ENCODE peak calls at places on chromosomes 13 and 19, in four cellular contexts. F, N, K and Z are unnamed samples.

GRCh38 chr13:112956516-112957294 is 12.3 kb upstream of the MCF2L start:
- DNase-seq in K (no peak), N (no peak), F (no peak), Z (no peak)

GRCh38 chr19:31517466-31518180 is 168.4 kb upstream of the TSHZ3 start:
- DNase-seq in N (no peak), F (no peak), K (no peak), Z (no peak)

GRCh38 chr13:104310861-104311260 is 1244.6 kb upstream of the SLC10A2 start:
- DNase-seq in N (no peak), K (no peak), F (no peak), Z (no peak)

GRCh38 chr13:112792511-112792910 is 102.7 kb downstream of the ATP11A start:
- DNase-seq in F (no peak), K (no peak), N (no peak), Z (no peak)

GRCh38 chr19:18074192-18074591 is 12.5 kb downstream of the IL12RB1 start:
- DNase-seq in F (peak; percentile 72), K (no peak), N (no peak), Z (no peak)

GRCh38 chr13:34011552-34012085 is 193.7 kb downstream of the RFC3 start:
- DNase-seq in K (no peak), F (no peak), N (no peak), Z (no peak)

GRCh38 chr13:27131202-27131623 is 40.4 kb downstream of the USP12 start:
- DNase-seq in F (no peak), K (peak; percentile 13), N (peak; percentile 40), Z (peak; percentile 90)

GRCh38 chr13:95920485-95920884 is 132.7 kb downstream of the UGGT2 start:
- DNase-seq in F (no peak), N (no peak), K (no peak), Z (no peak)

GRCh38 chr13:49113526-49114286 is 106.4 kb upstream of the MLNR start:
- DNase-seq in K (no peak), N (no peak), F (no peak), Z (no peak)

GRCh38 chr13:34842466-34842865 is 99.6 kb upstream of the NBEA start:
- DNase-seq in N (no peak), F (no peak), K (no peak), Z (no peak)

GRCh38 chr13:28429685-28430290 is 65.1 kb downstream of the FLT1 start:
- DNase-seq in K (no peak), F (no peak), N (peak; percentile 68), Z (no peak)

GRCh38 chr13:87677334-87678234 is 6.4 kb downstream of the SLITRK5 start:
- DNase-seq in N (peak; percentile 52), K (no peak), F (peak; percentile 66), Z (peak; percentile 13)

GRCh38 chr19:57473646-57474045 is 3.7 kb downstream of the ZNF772 start:
- DNase-seq in N (no peak), K (no peak), F (no peak), Z (no peak)

GRCh38 chr13:44108345-44108858 is 228.7 kb downstream of the LACC1 start:
- DNase-seq in N (no peak), F (no peak), K (no peak), Z (no peak)

GRCh38 chr13:86020350-86021002 is 221.3 kb upstream of the SLITRK6 start:
- DNase-seq in K (no peak), F (no peak), N (no peak), Z (no peak)

GRCh38 chr19:55069137-55069858 is 6.3 kb upstream of the RDH13 start:
- DNase-seq in K (peak; percentile 73), F (peak; percentile 56), N (no peak), Z (no peak)

GRCh38 chr13:50793026-50793425 is 50.5 kb downstream of the DLEU7 start:
- DNase-seq in N (no peak), K (no peak), F (no peak), Z (no peak)

GRCh38 chr19:10517760-10518443 is 655 bp upstream of the S1PR5 start:
- DNase-seq in F (no peak), N (peak; percentile 44), K (peak; percentile 62), Z (no peak)

GRCh38 chr13:41971848-41972247 is 10.9 kb upstream of the VWA8 start:
- DNase-seq in K (no peak), F (no peak), N (no peak), Z (no peak)

GRCh38 chr19:10654610-10655456 is 687 bp downstream of the ILF3 start:
- DNase-seq in K (peak; percentile 95), N (peak; percentile 86), F (peak; percentile 88), Z (peak; percentile 69)

GRCh38 chr19:30105316-30105715 is 163.3 kb downstream of the URI1 start:
- DNase-seq in K (no peak), F (no peak), N (no peak), Z (no peak)

GRCh38 chr13:105774739-105775460 is 760.6 kb downstream of the EFNB2 start:
- DNase-seq in F (no peak), N (no peak), K (no peak), Z (no peak)

GRCh38 chr19:3778104-3778867 is 6.3 kb upstream of the RAX2 start:
- DNase-seq in F (no peak), N (no peak), K (no peak), Z (no peak)

GRCh38 chr19:19624032-19624570 is 3.9 kb downstream of the LPAR2 start:
- DNase-seq in K (no peak), N (no peak), F (no peak), Z (no peak)

GRCh38 chr13:100209857-100210580 is 121.1 kb downstream of the PCCA start:
- DNase-seq in K (no peak), N (no peak), F (no peak), Z (no peak)

GRCh38 chr13:76937416-76937815 is 10.9 kb upstream of the ACOD1 start:
- DNase-seq in N (no peak), K (no peak), F (no peak), Z (no peak)

GRCh38 chr13:66558511-66558910 is 671.6 kb downstream of the PCDH9 start:
- DNase-seq in K (no peak), N (no peak), F (no peak), Z (no peak)

GRCh38 chr19:49553451-49554271 is 25.9 kb downstream of the RCN3 start:
- DNase-seq in F (no peak), N (no peak), K (no peak), Z (peak; percentile 81)

GRCh38 chr13:46057251-46058015 is 4.9 kb upstream of the ZC3H13 start:
- DNase-seq in K (no peak), N (no peak), F (no peak), Z (no peak)

GRCh38 chr19:53612762-53613526 is 18.9 kb upstream of the DPRX start:
- DNase-seq in N (no peak), K (no peak), F (no peak), Z (no peak)

GRCh38 chr13:34155931-34156607 is 338.1 kb downstream of the RFC3 start:
- DNase-seq in N (no peak), F (peak; percentile 48), K (no peak), Z (no peak)

GRCh38 chr19:19900124-19900523 is 622 bp upstream of the ZNF93 start:
- DNase-seq in K (peak; percentile 40), F (peak; percentile 35), N (no peak), Z (peak; percentile 42)

GRCh38 chr19:16777811-16778210 is 51.4 kb upstream of the SIN3B start:
- DNase-seq in K (no peak), F (no peak), N (no peak), Z (no peak)

GRCh38 chr19:16779539-16780163 is 49.5 kb upstream of the SIN3B start:
- DNase-seq in F (no peak), N (no peak), K (no peak), Z (no peak)

GRCh38 chr19:16778796-16779411 is 50.3 kb upstream of the SIN3B start:
- DNase-seq in K (peak; percentile 77), N (peak; percentile 63), F (peak; percentile 76), Z (peak; percentile 74)

GRCh38 chr19:16782719-16783118 is 46.5 kb upstream of the SIN3B start:
- DNase-seq in F (no peak), N (no peak), K (no peak), Z (no peak)
- TF ChIP-seq CTCF in F (no peak), N (no peak), K (no peak), Z (no peak)

DNA sequence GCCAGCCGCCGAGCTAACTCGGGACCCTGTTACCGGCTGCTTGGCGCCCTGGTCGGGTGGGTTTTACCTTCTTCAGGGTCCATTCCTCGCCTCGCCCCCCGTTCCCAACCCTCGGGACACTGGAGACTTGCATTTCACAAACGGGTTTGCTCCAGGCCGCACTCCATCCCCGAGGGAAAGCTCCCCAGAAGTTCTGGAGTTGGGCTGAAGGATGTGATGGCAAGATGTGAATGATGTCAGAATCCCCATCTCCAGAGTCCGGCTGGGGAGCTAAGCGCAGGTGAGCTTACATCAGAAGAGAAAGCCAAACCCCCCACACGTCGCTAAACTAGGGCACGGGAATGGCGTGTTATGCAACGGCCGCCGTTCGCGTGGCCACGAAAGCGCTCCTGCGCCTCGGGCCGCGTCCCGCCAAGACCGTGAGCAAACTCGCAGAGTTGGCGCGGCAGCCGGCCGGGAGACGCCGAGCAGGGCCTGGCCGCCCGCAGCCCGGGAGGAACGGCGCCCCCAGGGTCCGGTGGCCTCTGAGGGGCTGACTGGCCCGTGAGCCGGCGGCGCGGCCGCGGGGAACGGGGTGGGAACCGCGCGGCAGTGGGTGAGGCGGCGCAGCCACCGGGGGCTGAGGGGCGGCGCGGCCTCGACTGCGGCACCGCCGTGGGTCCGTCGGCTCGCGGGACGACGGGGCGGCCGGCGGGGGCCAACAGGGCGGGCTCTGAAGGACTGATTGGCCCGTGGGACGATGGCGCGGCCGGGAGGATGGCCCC is 1.1 kb downstream of the LATS2 start:
- DNase-seq in K (no peak), N (peak; percentile 32), F (no peak), Z (no peak)
- TF ChIP-seq CTCF in K (no peak), N (no peak), F (no peak), Z (no peak)

GRCh38 chr19:13399746-13400145 is 106.5 kb downstream of the CACNA1A start:
- DNase-seq in N (no peak), F (no peak), K (peak; percentile 42), Z (no peak)

GRCh38 chr19:13398182-13398581 is 108.1 kb downstream of the CACNA1A start:
- DNase-seq in K (no peak), N (no peak), F (no peak), Z (no peak)

GRCh38 chr19:13398780-13399726 is 107.2 kb downstream of the CACNA1A start:
- DNase-seq in N (no peak), K (peak; percentile 53), F (no peak), Z (no peak)

GRCh38 chr19:13400296-13400695 is 106.0 kb downstream of the CACNA1A start:
- DNase-seq in N (no peak), F (no peak), K (no peak), Z (no peak)

GRCh38 chr19:13396256-13397080 is 109.8 kb downstream of the CACNA1A start:
- DNase-seq in K (peak; percentile 67), N (peak; percentile 10), F (no peak), Z (peak; percentile 19)
- TF ChIP-seq CTCF in K (peak; percentile 12), N (no peak), F (no peak), Z (no peak)

DNA sequence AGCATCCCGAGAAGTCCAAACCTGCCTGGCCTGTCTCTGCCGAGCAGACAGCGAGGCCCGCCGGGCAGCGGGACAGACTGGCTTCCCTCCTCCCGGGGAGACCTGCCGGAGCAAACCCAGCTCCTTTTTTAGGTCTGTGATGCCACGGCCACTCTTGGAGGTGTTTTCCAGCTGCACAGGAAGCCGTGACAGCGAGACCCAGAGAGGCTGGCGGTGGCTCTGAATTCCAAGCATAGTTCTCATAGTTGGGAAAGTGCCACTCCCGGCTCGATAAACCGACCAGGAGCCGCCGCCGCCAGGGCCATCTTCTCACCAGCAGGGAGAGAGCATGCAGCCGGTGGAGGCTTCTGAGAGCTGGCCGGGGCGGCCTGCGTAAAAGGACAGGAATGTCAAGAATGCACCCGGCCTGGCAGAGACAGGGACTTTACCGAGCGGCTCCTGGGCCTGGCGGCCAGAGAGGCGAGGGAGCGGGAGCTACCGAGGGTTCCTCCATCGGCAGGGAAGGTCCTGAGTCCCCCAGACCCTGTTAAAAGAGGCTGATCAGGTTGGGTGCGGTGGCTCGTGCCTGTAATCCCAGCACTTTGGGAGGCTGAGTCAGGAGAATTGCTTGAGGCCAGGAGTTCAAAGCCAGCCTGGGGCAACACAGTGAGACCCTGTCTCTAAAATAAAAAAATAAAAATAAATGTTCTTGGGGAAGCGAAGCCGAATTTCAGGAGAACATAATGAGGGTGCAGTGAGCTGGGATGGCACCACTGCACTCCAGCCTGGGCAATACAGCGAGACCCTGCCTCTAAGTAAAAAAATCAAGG is 64.9 kb downstream of the GADD45B start:
- DNase-seq in N (no peak), F (no peak), K (no peak), Z (no peak)
- TF ChIP-seq CTCF in N (no peak), F (no peak), K (no peak), Z (no peak)